ENCODE peak calls at places on chromosome X, in six cellular contexts. One of them, this sample, is unnamed.
A peak's percentile ranks its signal among the peaks of the same experiment; 100 is the strongest.

GRCh38 chrX:41412261-41413167 is 34.6 kb upstream of the NYX start:
- DNase-seq in activated CD8-positive, alpha-beta memory T cell treated with anti-CD3 and anti-CD28 coated beads, Interleukin-2, amount 10 ng/mL, durations not matched to agents 7 days and 5 days: no peak
- DNase-seq in cardiac muscle cell: no peak
- DNase-seq in mesenteric fat pad: peak; percentile 81
- DNase-seq in HEK293T: no peak
- DNase-seq in activated CD4-positive, alpha-beta T cell treated with anti-CD3 and anti-CD28 coated beads for 1 hour: no peak
- DNase-seq in this sample: no peak

GRCh38 chrX:48022740-48023139 is 16.0 kb downstream of the SPACA5 start:
- DNase-seq in activated CD8-positive, alpha-beta memory T cell treated with anti-CD3 and anti-CD28 coated beads, Interleukin-2, amount 10 ng/mL, durations not matched to agents 7 days and 5 days: no peak
- DNase-seq in cardiac muscle cell: peak; percentile 35
- DNase-seq in mesenteric fat pad: no peak
- DNase-seq in HEK293T: no peak
- DNase-seq in activated CD4-positive, alpha-beta T cell treated with anti-CD3 and anti-CD28 coated beads for 1 hour: no peak
- DNase-seq in this sample: no peak

GRCh38 chrX:42686706-42687105 is 91.3 kb downstream of the PPP1R2C start:
- DNase-seq in activated CD8-positive, alpha-beta memory T cell treated with anti-CD3 and anti-CD28 coated beads, Interleukin-2, amount 10 ng/mL, durations not matched to agents 7 days and 5 days: no peak
- DNase-seq in cardiac muscle cell: peak; percentile 13
- DNase-seq in mesenteric fat pad: no peak
- DNase-seq in HEK293T: no peak
- DNase-seq in activated CD4-positive, alpha-beta T cell treated with anti-CD3 and anti-CD28 coated beads for 1 hour: no peak
- DNase-seq in this sample: no peak

GRCh38 chrX:153735274-153735673 is 10.6 kb downstream of the ABCD1 start:
- DNase-seq in activated CD8-positive, alpha-beta memory T cell treated with anti-CD3 and anti-CD28 coated beads, Interleukin-2, amount 10 ng/mL, durations not matched to agents 7 days and 5 days: no peak
- DNase-seq in cardiac muscle cell: no peak
- DNase-seq in mesenteric fat pad: no peak
- DNase-seq in HEK293T: no peak
- DNase-seq in activated CD4-positive, alpha-beta T cell treated with anti-CD3 and anti-CD28 coated beads for 1 hour: no peak
- DNase-seq in this sample: no peak

GRCh38 chrX:30961805-30962204 is 72.8 kb upstream of the TAB3 start:
- DNase-seq in activated CD8-positive, alpha-beta memory T cell treated with anti-CD3 and anti-CD28 coated beads, Interleukin-2, amount 10 ng/mL, durations not matched to agents 7 days and 5 days: no peak
- DNase-seq in cardiac muscle cell: no peak
- DNase-seq in mesenteric fat pad: no peak
- DNase-seq in HEK293T: no peak
- DNase-seq in activated CD4-positive, alpha-beta T cell treated with anti-CD3 and anti-CD28 coated beads for 1 hour: no peak
- DNase-seq in this sample: no peak

GRCh38 chrX:110418220-110418856 is 59.7 kb downstream of the RTL9 start:
- DNase-seq in activated CD8-positive, alpha-beta memory T cell treated with anti-CD3 and anti-CD28 coated beads, Interleukin-2, amount 10 ng/mL, durations not matched to agents 7 days and 5 days: no peak
- DNase-seq in cardiac muscle cell: peak; percentile 80
- DNase-seq in mesenteric fat pad: no peak
- DNase-seq in HEK293T: peak; percentile 76
- DNase-seq in activated CD4-positive, alpha-beta T cell treated with anti-CD3 and anti-CD28 coated beads for 1 hour: no peak
- DNase-seq in this sample: no peak

GRCh38 chrX:110003167-110004156 is 548 bp downstream of the TMEM164 start:
- DNase-seq in activated CD8-positive, alpha-beta memory T cell treated with anti-CD3 and anti-CD28 coated beads, Interleukin-2, amount 10 ng/mL, durations not matched to agents 7 days and 5 days: no peak
- DNase-seq in cardiac muscle cell: peak; percentile 23
- DNase-seq in mesenteric fat pad: no peak
- DNase-seq in HEK293T: no peak
- DNase-seq in activated CD4-positive, alpha-beta T cell treated with anti-CD3 and anti-CD28 coated beads for 1 hour: no peak
- DNase-seq in this sample: no peak

GRCh38 chrX:33273521-33273920 is 62.2 kb upstream of the DMD start:
- DNase-seq in activated CD8-positive, alpha-beta memory T cell treated with anti-CD3 and anti-CD28 coated beads, Interleukin-2, amount 10 ng/mL, durations not matched to agents 7 days and 5 days: no peak
- DNase-seq in cardiac muscle cell: no peak
- DNase-seq in mesenteric fat pad: no peak
- DNase-seq in HEK293T: no peak
- DNase-seq in activated CD4-positive, alpha-beta T cell treated with anti-CD3 and anti-CD28 coated beads for 1 hour: no peak
- DNase-seq in this sample: no peak

GRCh38 chrX:7024850-7025249 is 122.7 kb upstream of the STS start:
- DNase-seq in activated CD8-positive, alpha-beta memory T cell treated with anti-CD3 and anti-CD28 coated beads, Interleukin-2, amount 10 ng/mL, durations not matched to agents 7 days and 5 days: no peak
- DNase-seq in cardiac muscle cell: no peak
- DNase-seq in mesenteric fat pad: no peak
- DNase-seq in HEK293T: no peak
- DNase-seq in activated CD4-positive, alpha-beta T cell treated with anti-CD3 and anti-CD28 coated beads for 1 hour: no peak
- DNase-seq in this sample: no peak

GRCh38 chrX:110852180-110852579 is 56.6 kb upstream of the CHRDL1 start:
- DNase-seq in activated CD8-positive, alpha-beta memory T cell treated with anti-CD3 and anti-CD28 coated beads, Interleukin-2, amount 10 ng/mL, durations not matched to agents 7 days and 5 days: no peak
- DNase-seq in cardiac muscle cell: peak; percentile 26
- DNase-seq in mesenteric fat pad: no peak
- DNase-seq in HEK293T: peak; percentile 58
- DNase-seq in activated CD4-positive, alpha-beta T cell treated with anti-CD3 and anti-CD28 coated beads for 1 hour: no peak
- DNase-seq in this sample: no peak

GRCh38 chrX:39577206-39577605 is 520.6 kb downstream of the BCOR start:
- DNase-seq in activated CD8-positive, alpha-beta memory T cell treated with anti-CD3 and anti-CD28 coated beads, Interleukin-2, amount 10 ng/mL, durations not matched to agents 7 days and 5 days: no peak
- DNase-seq in cardiac muscle cell: no peak
- DNase-seq in mesenteric fat pad: no peak
- DNase-seq in HEK293T: no peak
- DNase-seq in activated CD4-positive, alpha-beta T cell treated with anti-CD3 and anti-CD28 coated beads for 1 hour: no peak
- DNase-seq in this sample: no peak

GRCh38 chrX:153763989-153764755 is at the start of gene PLXNB3:
- DNase-seq in activated CD8-positive, alpha-beta memory T cell treated with anti-CD3 and anti-CD28 coated beads, Interleukin-2, amount 10 ng/mL, durations not matched to agents 7 days and 5 days: peak; percentile 77
- DNase-seq in cardiac muscle cell: peak; percentile 71
- DNase-seq in mesenteric fat pad: no peak
- DNase-seq in HEK293T: peak; percentile 80
- DNase-seq in activated CD4-positive, alpha-beta T cell treated with anti-CD3 and anti-CD28 coated beads for 1 hour: peak; percentile 57
- DNase-seq in this sample: peak; percentile 64

GRCh38 chrX:12610079-12610478 is 181.1 kb upstream of the PRPS2 start:
- DNase-seq in activated CD8-positive, alpha-beta memory T cell treated with anti-CD3 and anti-CD28 coated beads, Interleukin-2, amount 10 ng/mL, durations not matched to agents 7 days and 5 days: no peak
- DNase-seq in cardiac muscle cell: peak; percentile 60
- DNase-seq in mesenteric fat pad: no peak
- DNase-seq in HEK293T: no peak
- DNase-seq in activated CD4-positive, alpha-beta T cell treated with anti-CD3 and anti-CD28 coated beads for 1 hour: no peak
- DNase-seq in this sample: no peak

GRCh38 chrX:23864719-23865349 is 42.9 kb downstream of the APOO start:
- DNase-seq in activated CD8-positive, alpha-beta memory T cell treated with anti-CD3 and anti-CD28 coated beads, Interleukin-2, amount 10 ng/mL, durations not matched to agents 7 days and 5 days: no peak
- DNase-seq in cardiac muscle cell: no peak
- DNase-seq in mesenteric fat pad: no peak
- DNase-seq in HEK293T: no peak
- DNase-seq in activated CD4-positive, alpha-beta T cell treated with anti-CD3 and anti-CD28 coated beads for 1 hour: no peak
- DNase-seq in this sample: no peak

GRCh38 chrX:110226931-110227330 is 91.0 kb downstream of the AMMECR1 start:
- DNase-seq in activated CD8-positive, alpha-beta memory T cell treated with anti-CD3 and anti-CD28 coated beads, Interleukin-2, amount 10 ng/mL, durations not matched to agents 7 days and 5 days: no peak
- DNase-seq in cardiac muscle cell: no peak
- DNase-seq in mesenteric fat pad: no peak
- DNase-seq in HEK293T: no peak
- DNase-seq in activated CD4-positive, alpha-beta T cell treated with anti-CD3 and anti-CD28 coated beads for 1 hour: no peak
- DNase-seq in this sample: no peak

GRCh38 chrX:118495958-118496762 is 545 bp downstream of the DOCK11 start:
- DNase-seq in activated CD8-positive, alpha-beta memory T cell treated with anti-CD3 and anti-CD28 coated beads, Interleukin-2, amount 10 ng/mL, durations not matched to agents 7 days and 5 days: peak; percentile 90
- DNase-seq in cardiac muscle cell: no peak
- DNase-seq in mesenteric fat pad: no peak
- DNase-seq in HEK293T: no peak
- DNase-seq in activated CD4-positive, alpha-beta T cell treated with anti-CD3 and anti-CD28 coated beads for 1 hour: peak; percentile 63
- DNase-seq in this sample: peak; percentile 70

GRCh38 chrX:7139202-7140081 is 8.1 kb upstream of the STS start:
- DNase-seq in activated CD8-positive, alpha-beta memory T cell treated with anti-CD3 and anti-CD28 coated beads, Interleukin-2, amount 10 ng/mL, durations not matched to agents 7 days and 5 days: no peak
- DNase-seq in cardiac muscle cell: peak; percentile 31
- DNase-seq in mesenteric fat pad: no peak
- DNase-seq in HEK293T: no peak
- DNase-seq in activated CD4-positive, alpha-beta T cell treated with anti-CD3 and anti-CD28 coated beads for 1 hour: no peak
- DNase-seq in this sample: no peak

GRCh38 chrX:3345281-3346081 is 971 bp downstream of the MXRA5 start:
- DNase-seq in activated CD8-positive, alpha-beta memory T cell treated with anti-CD3 and anti-CD28 coated beads, Interleukin-2, amount 10 ng/mL, durations not matched to agents 7 days and 5 days: no peak
- DNase-seq in cardiac muscle cell: peak; percentile 66
- DNase-seq in mesenteric fat pad: no peak
- DNase-seq in HEK293T: no peak
- DNase-seq in activated CD4-positive, alpha-beta T cell treated with anti-CD3 and anti-CD28 coated beads for 1 hour: no peak
- DNase-seq in this sample: no peak

GRCh38 chrX:3938587-3938986 is 225.1 kb upstream of the PRKX start:
- DNase-seq in activated CD8-positive, alpha-beta memory T cell treated with anti-CD3 and anti-CD28 coated beads, Interleukin-2, amount 10 ng/mL, durations not matched to agents 7 days and 5 days: no peak
- DNase-seq in cardiac muscle cell: no peak
- DNase-seq in mesenteric fat pad: no peak
- DNase-seq in HEK293T: no peak
- DNase-seq in activated CD4-positive, alpha-beta T cell treated with anti-CD3 and anti-CD28 coated beads for 1 hour: no peak
- DNase-seq in this sample: no peak

GRCh38 chrX:10050481-10050880 is 83.3 kb downstream of the CLDN34 start:
- DNase-seq in activated CD8-positive, alpha-beta memory T cell treated with anti-CD3 and anti-CD28 coated beads, Interleukin-2, amount 10 ng/mL, durations not matched to agents 7 days and 5 days: no peak
- DNase-seq in cardiac muscle cell: peak; percentile 75
- DNase-seq in mesenteric fat pad: no peak
- DNase-seq in HEK293T: no peak
- DNase-seq in activated CD4-positive, alpha-beta T cell treated with anti-CD3 and anti-CD28 coated beads for 1 hour: no peak
- DNase-seq in this sample: no peak

GRCh38 chrX:39718951-39719350 is 378.8 kb downstream of the BCOR start:
- DNase-seq in activated CD8-positive, alpha-beta memory T cell treated with anti-CD3 and anti-CD28 coated beads, Interleukin-2, amount 10 ng/mL, durations not matched to agents 7 days and 5 days: no peak
- DNase-seq in cardiac muscle cell: no peak
- DNase-seq in mesenteric fat pad: no peak
- DNase-seq in HEK293T: no peak
- DNase-seq in activated CD4-positive, alpha-beta T cell treated with anti-CD3 and anti-CD28 coated beads for 1 hour: no peak
- DNase-seq in this sample: no peak

GRCh38 chrX:71671043-71671829 is 3.9 kb downstream of the LOC101059915 start:
- DNase-seq in activated CD8-positive, alpha-beta memory T cell treated with anti-CD3 and anti-CD28 coated beads, Interleukin-2, amount 10 ng/mL, durations not matched to agents 7 days and 5 days: no peak
- DNase-seq in cardiac muscle cell: no peak
- DNase-seq in mesenteric fat pad: no peak
- DNase-seq in HEK293T: no peak
- DNase-seq in activated CD4-positive, alpha-beta T cell treated with anti-CD3 and anti-CD28 coated beads for 1 hour: no peak
- DNase-seq in this sample: no peak

GRCh38 chrX:49225858-49226257 is 7.3 kb downstream of the CACNA1F start:
- DNase-seq in activated CD8-positive, alpha-beta memory T cell treated with anti-CD3 and anti-CD28 coated beads, Interleukin-2, amount 10 ng/mL, durations not matched to agents 7 days and 5 days: no peak
- DNase-seq in cardiac muscle cell: no peak
- DNase-seq in mesenteric fat pad: no peak
- DNase-seq in HEK293T: no peak
- DNase-seq in activated CD4-positive, alpha-beta T cell treated with anti-CD3 and anti-CD28 coated beads for 1 hour: no peak
- DNase-seq in this sample: no peak

This sample was measured in effector memory CD4-positive, alpha-beta T cell.